ENCODE peak calls at places on chromosomes 16 and 17, in ten cellular contexts. Q is left ventricle myocardium inferior, K is uterus, B is astrocyte of the spinal cord, D is AG09309, A is fibroblast of lung, Z is upper lobe of right lung, U is prostate gland, W is mesothelial cell of epicardium, Y is fibroblast of pulmonary artery. S is an unnamed sample.

GRCh38 chr17:57422574-57423164 is 166.3 kb downstream of the MSI2 start:
- DNase-seq in B (peak; percentile 53), Z (no peak), Q (peak; percentile 30), Y (peak; percentile 46), A (peak; percentile 78), W (no peak), D (peak; percentile 5), K (no peak), U (no peak), S (no peak)

GRCh38 chr17:48868916-48869500 is 23.6 kb upstream of the ATP5MC1 start:
- DNase-seq in D (no peak), Y (no peak), Q (no peak), U (no peak), B (no peak), W (no peak), Z (no peak), K (no peak), A (no peak), S (no peak)

GRCh38 chr16:85321856-85322271 is 209.6 kb upstream of the CIBAR2 start:
- DNase-seq in U (peak; percentile 87), A (peak; percentile 94), B (peak; percentile 93), K (peak; percentile 91), Z (peak; percentile 89), D (peak; percentile 86), W (no peak), Y (peak; percentile 96), Q (peak; percentile 96), S (no peak)

GRCh38 chr17:52442350-52442749 is 283.8 kb upstream of the CA10 start:
- DNase-seq in A (no peak), U (no peak), Y (no peak), W (no peak), B (no peak), Q (no peak), Z (no peak), K (no peak), D (no peak), S (no peak)

GRCh38 chr17:49779730-49780220 is 8.7 kb upstream of the KAT7 start:
- DNase-seq in D (peak; percentile 81), U (no peak), B (peak; percentile 85), W (no peak), A (peak; percentile 98), Z (no peak), Y (peak; percentile 88), Q (no peak), K (peak; percentile 54), S (no peak)

GRCh38 chr16:17470871-17471744 is at the start of gene XYLT1:
- DNase-seq in B (peak; percentile 89), D (peak; percentile 95), U (peak; percentile 61), Z (peak; percentile 68), Q (peak; percentile 51), W (peak; percentile 55), A (peak; percentile 96), Y (peak; percentile 69), K (peak; percentile 90), S (peak; percentile 38)

GRCh38 chr16:85354623-85355514 is 242.6 kb upstream of the CIBAR2 start:
- DNase-seq in W (no peak), D (peak; percentile 85), K (no peak), Q (no peak), A (peak; percentile 74), B (peak; percentile 92), U (no peak), Z (peak; percentile 61), Y (peak; percentile 21), S (no peak)

GRCh38 chr17:77686903-77687302 is 271.6 kb upstream of the TNRC6C start:
- DNase-seq in Q (no peak), W (no peak), A (no peak), U (no peak), Z (no peak), B (no peak), Y (no peak), K (no peak), D (no peak), S (no peak)

GRCh38 chr16:726438-727290 is at the start of the genes CCDC78 and HAGHL:
- DNase-seq in D (no peak), Y (peak; percentile 32), K (no peak), W (no peak), U (peak; percentile 39), A (peak; percentile 24), Z (peak; percentile 82), B (peak; percentile 32), Q (peak; percentile 67), S (no peak)

GRCh38 chr17:48106802-48107136 is 797 bp upstream of the SNX11 start:
- DNase-seq in D (no peak), A (no peak), U (no peak), W (no peak), K (no peak), Y (no peak), Q (no peak), Z (no peak), B (no peak), S (no peak)

GRCh38 chr16:69108905-69109252 is 3.4 kb downstream of the HAS3 start:
- DNase-seq in Q (no peak), U (no peak), Y (no peak), K (no peak), W (no peak), Z (peak; percentile 45), D (no peak), A (no peak), B (no peak), S (no peak)

DNA sequence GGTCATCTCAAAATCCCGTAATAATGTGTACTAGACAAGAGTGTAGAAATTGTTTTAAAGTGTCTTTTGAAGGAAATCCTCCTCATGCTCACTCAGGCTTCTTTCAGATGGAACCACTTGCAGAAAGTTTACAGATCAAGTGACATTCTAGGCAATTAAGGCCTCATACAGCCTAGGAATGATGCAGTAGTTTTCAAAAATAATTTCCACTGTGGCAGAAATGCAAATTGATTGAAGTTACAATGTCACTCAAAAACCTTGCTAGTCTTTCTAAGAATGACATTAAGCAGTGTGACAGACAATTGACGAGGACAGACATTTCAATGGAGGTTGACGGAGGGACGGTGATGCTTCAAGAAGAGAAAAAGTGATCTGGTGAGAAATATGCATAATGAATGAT is 53.5 kb upstream of the CDH8 start:
- DNase-seq in A (no peak), Z (no peak), K (no peak), D (no peak), Y (no peak), U (no peak), W (no peak), Q (no peak), B (no peak), S (no peak)
- TF ChIP-seq CTCF in A (no peak), Z (no peak), K (no peak), D (no peak), Y (no peak), U (no peak), W (no peak), Q (no peak), B (no peak), S (no peak)

GRCh38 chr17:21213005-21213404 is 956 bp downstream of the TMEM11 start:
- DNase-seq in W (no peak), D (no peak), A (no peak), K (no peak), U (no peak), Z (no peak), Y (no peak), Q (no peak), B (no peak), S (no peak)

GRCh38 chr17:21213491-21214014 is 408 bp downstream of the TMEM11 start:
- DNase-seq in K (no peak), U (no peak), Q (no peak), B (no peak), Z (peak; percentile 82), D (no peak), A (no peak), W (no peak), Y (peak; percentile 27), S (peak; percentile 55)

GRCh38 chr17:21214777-21215541 is 998 bp upstream of the TMEM11 start:
- DNase-seq in D (no peak), B (no peak), Y (peak; percentile 10), A (peak; percentile 35), U (no peak), K (peak; percentile 31), W (no peak), Q (no peak), Z (no peak), S (no peak)

GRCh38 chr17:21215935-21216334 is 2.0 kb upstream of the TMEM11 start:
- DNase-seq in K (no peak), D (no peak), Z (no peak), B (no peak), Y (peak; percentile 20), W (no peak), U (no peak), Q (no peak), A (peak; percentile 67), S (no peak)

GRCh38 chr17:21214015-21214776 is at the start of gene TMEM11:
- DNase-seq in Z (peak; percentile 99), B (peak; percentile 96), D (peak; percentile 79), A (peak; percentile 96), Y (peak; percentile 96), W (peak; percentile 90), U (peak; percentile 94), Q (peak; percentile 97), K (peak; percentile 93), S (peak; percentile 91)
- TF ChIP-seq CTCF in Z (no peak), B (peak; percentile 0), D (no peak), A (no peak), Y (no peak), W (no peak), U (peak; percentile 26), Q (peak; percentile 43), K (peak; percentile 23), S (peak; percentile 29)

DNA sequence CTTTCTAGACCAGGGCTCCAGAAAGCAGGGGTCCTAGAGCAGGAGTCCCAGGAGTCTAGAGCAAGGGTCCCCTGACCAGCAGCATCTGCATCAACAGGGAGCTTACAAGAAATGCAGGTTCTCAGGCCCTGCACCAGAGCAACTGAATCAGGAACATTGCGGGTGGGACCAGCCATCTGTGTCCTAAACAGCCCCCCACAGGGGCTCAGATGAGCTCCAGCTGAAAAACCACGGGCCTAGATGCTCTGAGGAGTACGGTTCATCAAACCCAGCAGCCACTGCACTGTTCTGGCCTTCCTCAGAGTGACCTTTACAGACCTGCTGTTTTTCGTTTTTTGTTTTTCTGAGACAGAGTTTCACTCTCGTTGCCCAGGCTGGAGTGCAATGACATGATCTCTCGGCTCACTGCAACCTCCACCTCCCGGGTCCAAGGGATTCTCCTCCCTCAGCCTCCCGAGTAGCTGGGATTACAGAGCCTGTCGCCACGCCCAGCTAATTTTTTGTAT is 438.2 kb downstream of the SOX9 start:
- DNase-seq in U (no peak), W (no peak), D (no peak), A (no peak), Z (no peak), B (no peak), K (no peak), Y (no peak), Q (no peak), S (no peak)
- TF ChIP-seq CTCF in U (no peak), W (no peak), D (no peak), A (no peak), Z (no peak), B (no peak), K (no peak), Y (no peak), Q (no peak), S (no peak)

DNA sequence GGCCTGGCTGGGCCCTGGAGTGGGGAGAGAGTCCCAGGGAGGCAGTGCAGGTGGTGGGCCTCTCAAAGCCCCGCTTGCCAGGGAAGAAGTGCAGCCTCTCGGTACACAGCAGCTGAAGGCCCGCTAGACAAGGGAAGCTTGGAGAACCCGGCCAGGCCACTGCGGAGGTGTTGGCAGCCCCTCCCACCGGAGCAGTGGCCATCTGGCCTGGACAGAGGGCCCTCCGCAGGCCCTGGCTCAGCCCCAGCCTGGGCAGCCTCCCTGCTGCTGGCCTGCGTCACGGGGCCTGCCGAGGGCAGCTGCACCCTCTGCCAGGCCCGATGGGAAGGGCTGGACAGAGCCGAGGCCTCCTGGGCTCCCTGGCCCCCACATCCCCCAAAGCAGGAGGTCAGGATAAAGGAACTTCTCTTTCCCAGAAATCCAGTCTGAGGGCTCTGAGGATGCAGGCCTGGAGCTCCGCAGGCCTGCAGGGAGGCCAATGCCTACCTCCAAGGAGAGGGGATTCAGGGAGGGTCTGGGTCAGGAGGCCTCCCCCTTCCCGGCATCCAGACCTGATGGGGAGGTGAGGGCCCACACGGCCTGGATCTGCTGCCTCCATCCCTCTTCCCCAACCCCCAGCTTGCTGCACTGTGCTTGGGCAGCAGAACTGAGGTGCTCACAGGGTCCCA is 4.3 kb downstream of the SPPL2C start:
- DNase-seq in Z (no peak), Y (no peak), U (no peak), Q (no peak), B (no peak), A (no peak), K (no peak), W (no peak), D (no peak), S (no peak)
- TF ChIP-seq CTCF in Z (no peak), Y (no peak), U (no peak), Q (no peak), B (no peak), A (no peak), K (no peak), W (no peak), D (no peak), S (no peak)

S was measured in progenitor cell of endocrine pancreas.